ENCODE peak calls at places on chromosomes 1 and 21, in five cellular contexts. G is glutamatergic neuron, O is PC-9, K is foreskin fibroblast, W is HFFc6. X is an unnamed sample.
A peak's percentile ranks its signal among the peaks of the same experiment; 100 is the strongest.

GRCh38 chr21:28294046-28294445 is 698.6 kb downstream of the LTN1 start:
- DNase-seq in G (no peak), O (no peak), K (no peak), W (peak; percentile 56), X (peak; percentile 22)

GRCh38 chr1:202976633-202977032 is 9.6 kb upstream of the CYB5R1 start:
- DNase-seq in G (no peak), O (no peak), K (no peak), W (no peak), X (no peak)

GRCh38 chr1:11648039-11648438 is 6.2 kb downstream of the FBXO2 start:
- DNase-seq in G (no peak), O (no peak), K (no peak), W (no peak), X (peak; percentile 91)

GRCh38 chr1:203289281-203289981 is 15.9 kb upstream of the BTG2 start:
- DNase-seq in G (no peak), O (no peak), K (no peak), W (no peak), X (no peak)

GRCh38 chr1:200610846-200611245 is 9.7 kb downstream of the KIF14 start:
- DNase-seq in G (no peak), O (no peak), K (peak; percentile 79), W (peak; percentile 30), X (no peak)

GRCh38 chr1:160807242-160807641 is 11.3 kb downstream of the LY9 start:
- DNase-seq in G (no peak), O (no peak), K (no peak), W (no peak), X (no peak)

GRCh38 chr21:20882462-20883415 is 115.5 kb upstream of the NCAM2 start:
- DNase-seq in G (peak; percentile 46), O (no peak), K (peak; percentile 1), W (no peak), X (peak; percentile 27)

GRCh38 chr21:14452031-14452778 is 69.3 kb upstream of the HSPA13 start:
- DNase-seq in G (peak; percentile 15), O (no peak), K (no peak), W (no peak), X (no peak)

GRCh38 chr21:14273736-14274538 is 58.0 kb downstream of the RBM11 start:
- DNase-seq in G (peak; percentile 47), O (no peak), K (no peak), W (no peak), X (no peak)

GRCh38 chr1:36239941-36240637 is 15.8 kb downstream of the THRAP3 start:
- DNase-seq in G (peak; percentile 46), O (no peak), K (no peak), W (no peak), X (no peak)

GRCh38 chr1:107767156-107767582 is 197.8 kb downstream of the VAV3 start:
- DNase-seq in G (no peak), O (no peak), K (no peak), W (no peak), X (no peak)

GRCh38 chr1:229374485-229374884 is 31.6 kb upstream of the CCSAP start:
- DNase-seq in G (no peak), O (no peak), K (no peak), W (no peak), X (no peak)

GRCh38 chr1:197200468-197200899 is 54.0 kb upstream of the ASPM start:
- DNase-seq in G (no peak), O (no peak), K (peak; percentile 12), W (peak; percentile 12), X (peak; percentile 48)

GRCh38 chr21:29053656-29054055 is 19.8 kb downstream of the CCT8 start:
- DNase-seq in G (no peak), O (no peak), K (no peak), W (no peak), X (no peak)

GRCh38 chr1:43464840-43465693 is 11.3 kb upstream of the HYI start:
- DNase-seq in G (no peak), O (no peak), K (no peak), W (no peak), X (no peak)

GRCh38 chr1:59692591-59692990 is 122.2 kb upstream of the HOOK1 start:
- DNase-seq in G (no peak), O (no peak), K (peak; percentile 96), W (peak; percentile 99), X (no peak)

GRCh38 chr1:84492726-84493125 is 13.5 kb upstream of the SPATA1 start:
- DNase-seq in G (no peak), O (no peak), K (no peak), W (no peak), X (no peak)

GRCh38 chr21:39196838-39197237 is 13.6 kb upstream of the PSMG1 start:
- DNase-seq in G (no peak), O (no peak), K (no peak), W (no peak), X (no peak)

GRCh38 chr1:151425103-151425502 is 25.7 kb downstream of the PSMB4 start:
- DNase-seq in G (no peak), O (no peak), K (no peak), W (no peak), X (no peak)

GRCh38 chr1:227943354-227943753 is 4.4 kb downstream of the WNT9A start:
- DNase-seq in G (no peak), O (no peak), K (no peak), W (no peak), X (no peak)

GRCh38 chr21:25558123-25558522 is 49.2 kb downstream of the MRPL39 start:
- DNase-seq in G (no peak), O (no peak), K (no peak), W (no peak), X (no peak)

GRCh38 chr1:22163137-22163536 is 20.2 kb upstream of the WNT4 start:
- DNase-seq in G (no peak), O (peak; percentile 57), K (no peak), W (no peak), X (no peak)

GRCh38 chr1:165416876-165417275 is 28.1 kb downstream of the RXRG start:
- DNase-seq in G (no peak), O (no peak), K (no peak), W (no peak), X (no peak)

GRCh38 chr1:211632808-211633522 is 42.5 kb downstream of the NEK2 start:
- DNase-seq in G (no peak), O (no peak), K (no peak), W (no peak), X (peak; percentile 48)

GRCh38 chr21:43211085-43212071 is 42.6 kb downstream of the CRYAA start:
- DNase-seq in G (peak; percentile 56), O (no peak), K (no peak), W (no peak), X (no peak)

GRCh38 chr1:201562257-201562656 is 23.3 kb downstream of the NAV1 start:
- DNase-seq in G (no peak), O (no peak), K (peak; percentile 98), W (peak; percentile 80), X (no peak)

GRCh38 chr1:44557756-44558155 is 116.5 kb downstream of the TMEM53 start:
- DNase-seq in G (no peak), O (peak; percentile 65), K (no peak), W (no peak), X (no peak)

GRCh38 chr1:228837817-228838716 is 102.8 kb downstream of the RHOU start:
- DNase-seq in G (no peak), O (peak; percentile 86), K (peak; percentile 68), W (peak; percentile 25), X (no peak)

GRCh38 chr1:43557744-43558245 is 27.1 kb downstream of the PTPRF start:
- DNase-seq in G (no peak), O (peak; percentile 94), K (no peak), W (no peak), X (no peak)

GRCh38 chr1:10429868-10430215 is 391 bp upstream of the CENPS start:
- DNase-seq in G (no peak), O (no peak), K (no peak), W (no peak), X (no peak)

GRCh38 chr1:144551107-144551542 is 41.6 kb upstream of the PPIAL4F start:
- DNase-seq in G (no peak), O (no peak), K (no peak), W (no peak), X (no peak)

GRCh38 chr1:220528679-220529529 is 968 bp downstream of the MARK1 start:
- DNase-seq in G (peak; percentile 55), O (no peak), K (no peak), W (no peak), X (no peak)

GRCh38 chr21:42009018-42009830 is 936 bp downstream of the ZBTB21 start:
- DNase-seq in G (peak; percentile 61), O (peak; percentile 53), K (no peak), W (peak; percentile 51), X (peak; percentile 67)

GRCh38 chr1:151047925-151048644 is 534 bp downstream of the C1orf56 start:
- DNase-seq in G (peak; percentile 73), O (peak; percentile 57), K (peak; percentile 56), W (peak; percentile 76), X (peak; percentile 27)

GRCh38 chr21:37164742-37165141 is 91.7 kb downstream of the TTC3 start:
- DNase-seq in G (no peak), O (no peak), K (no peak), W (no peak), X (no peak)

GRCh38 chr1:6967431-6968079 is 182.3 kb downstream of the CAMTA1 start:
- DNase-seq in G (no peak), O (no peak), K (no peak), W (peak; percentile 10), X (peak; percentile 53)

GRCh38 chr1:17276568-17276967 is 27.7 kb downstream of the PADI3 start:
- DNase-seq in G (no peak), O (peak; percentile 88), K (no peak), W (peak; percentile 9), X (no peak)

GRCh38 chr1:156356875-156357534 is 12.0 kb upstream of the RHBG start:
- DNase-seq in G (peak; percentile 79), O (peak; percentile 75), K (no peak), W (no peak), X (no peak)

GRCh38 chr1:44655609-44656008 is 18.7 kb downstream of the TMEM53 start:
- DNase-seq in G (peak; percentile 67), O (peak; percentile 33), K (no peak), W (no peak), X (no peak)